ENCODE peak calls at places on chromosome 12, in five cellular contexts. K is SK-N-DZ, I is A172, P is posterior cingulate gyrus, J is body of pancreas. V is an unnamed sample.

GRCh38 chr12:29858270-29858786 is 74.6 kb upstream of the TMTC1 start:
- DNase-seq in K (no peak), I (no peak), P (no peak), J (no peak), V (no peak)

GRCh38 chr12:103505371-103506236 is 9.8 kb upstream of the C12orf42 start:
- DNase-seq in K (no peak), I (peak; percentile 10), P (no peak), J (no peak), V (no peak)

GRCh38 chr12:89863332-89863938 is 154.8 kb upstream of the ATP2B1 start:
- DNase-seq in K (no peak), I (no peak), P (peak; percentile 73), J (no peak), V (no peak)

GRCh38 chr12:79409562-79409961 is 281.2 kb downstream of the PAWR start:
- DNase-seq in K (no peak), I (peak; percentile 67), P (no peak), J (no peak), V (no peak)

GRCh38 chr12:62802981-62803380 is 132.0 kb downstream of the PPM1H start:
- DNase-seq in K (peak; percentile 25), I (no peak), P (no peak), J (no peak), V (peak; percentile 28)

GRCh38 chr12:113129664-113130456 is 5.7 kb downstream of the RASAL1 start:
- DNase-seq in K (no peak), I (no peak), P (peak; percentile 59), J (no peak), V (no peak)

GRCh38 chr12:2339022-2339431 is 286.2 kb downstream of the CACNA1C start:
- DNase-seq in K (no peak), I (peak; percentile 53), P (peak; percentile 27), J (no peak), V (no peak)

GRCh38 chr12:55126106-55126505 is at the start of gene OR9K2:
- DNase-seq in K (no peak), I (no peak), P (no peak), J (no peak), V (no peak)

GRCh38 chr12:27782481-27782880 is 2.4 kb upstream of the MANSC4 start:
- DNase-seq in K (no peak), I (no peak), P (no peak), J (no peak), V (no peak)

GRCh38 chr12:108985750-108986149 is 35.1 kb downstream of the SVOP start:
- DNase-seq in K (no peak), I (no peak), P (no peak), J (no peak), V (no peak)

GRCh38 chr12:95790912-95791849 is 617 bp upstream of the NTN4 start:
- DNase-seq in K (no peak), I (no peak), P (peak; percentile 72), J (peak; percentile 34), V (peak; percentile 62)

GRCh38 chr12:51683763-51684357 is 92.8 kb downstream of the SCN8A start:
- DNase-seq in K (no peak), I (peak; percentile 25), P (no peak), J (peak; percentile 62), V (no peak)

GRCh38 chr12:1633459-1633858 is 4.4 kb downstream of the WNT5B start:
- DNase-seq in K (no peak), I (no peak), P (no peak), J (no peak), V (no peak)

V was measured in NCI-H82.